ENCODE peak calls at places on chromosome 11, in seven cellular contexts. O, V, I, Z, N, H and D are unnamed samples.

GRCh38 chr11:77705877-77706579 is 68.4 kb upstream of the CLNS1A start:
- DNase-seq in O (no peak), V (no peak), I (no peak), Z (no peak), N (no peak), H (no peak), D (no peak)

GRCh38 chr11:85774256-85775097 is 36.5 kb downstream of the SYTL2 start:
- DNase-seq in O (no peak), V (no peak), I (no peak), Z (peak), N (no peak), H (no peak), D (no peak)

GRCh38 chr11:61148016-61148640 is 13.1 kb downstream of the VPS37C start:
- DNase-seq in O (no peak), V (no peak), I (no peak), Z (no peak), N (no peak), H (no peak), D (no peak)

GRCh38 chr11:128835741-128836410 is 31.2 kb downstream of the KCNJ1 start:
- DNase-seq in O (no peak), V (no peak), I (no peak), Z (peak), N (no peak), H (peak), D (no peak)

GRCh38 chr11:57432714-57433163 is 5.8 kb upstream of the SLC43A3 start:
- DNase-seq in O (no peak), V (no peak), I (peak), Z (peak), N (peak), H (no peak), D (no peak)

GRCh38 chr11:74743640-74744039 is 5.0 kb upstream of the RNF169 start:
- DNase-seq in O (no peak), V (no peak), I (no peak), Z (no peak), N (peak), H (no peak), D (no peak)

GRCh38 chr11:119316017-119316728 is 757 bp downstream of the MCAM start:
- DNase-seq in O (peak), V (peak), I (no peak), Z (no peak), N (no peak), H (peak), D (no peak)

GRCh38 chr11:84899740-84900139 is 727.4 kb downstream of the DLG2 start:
- DNase-seq in O (no peak), V (no peak), I (no peak), Z (no peak), N (no peak), H (no peak), D (no peak)

GRCh38 chr11:130181295-130182272 is 22.0 kb downstream of the ST14 start:
- DNase-seq in O (no peak), V (peak), I (peak), Z (peak), N (no peak), H (peak), D (peak)

GRCh38 chr11:126863294-126863997 is 137.1 kb downstream of the KIRREL3 start:
- DNase-seq in O (no peak), V (no peak), I (no peak), Z (no peak), N (no peak), H (no peak), D (no peak)

GRCh38 chr11:9276571-9276970 is 11.4 kb upstream of the DENND5A start:
- DNase-seq in O (no peak), V (no peak), I (no peak), Z (no peak), N (no peak), H (no peak), D (no peak)
- TF ChIP-seq CTCF in O (no peak), V (no peak), I (no peak), Z (no peak), N (no peak), H (no peak), D (peak)

DNA sequence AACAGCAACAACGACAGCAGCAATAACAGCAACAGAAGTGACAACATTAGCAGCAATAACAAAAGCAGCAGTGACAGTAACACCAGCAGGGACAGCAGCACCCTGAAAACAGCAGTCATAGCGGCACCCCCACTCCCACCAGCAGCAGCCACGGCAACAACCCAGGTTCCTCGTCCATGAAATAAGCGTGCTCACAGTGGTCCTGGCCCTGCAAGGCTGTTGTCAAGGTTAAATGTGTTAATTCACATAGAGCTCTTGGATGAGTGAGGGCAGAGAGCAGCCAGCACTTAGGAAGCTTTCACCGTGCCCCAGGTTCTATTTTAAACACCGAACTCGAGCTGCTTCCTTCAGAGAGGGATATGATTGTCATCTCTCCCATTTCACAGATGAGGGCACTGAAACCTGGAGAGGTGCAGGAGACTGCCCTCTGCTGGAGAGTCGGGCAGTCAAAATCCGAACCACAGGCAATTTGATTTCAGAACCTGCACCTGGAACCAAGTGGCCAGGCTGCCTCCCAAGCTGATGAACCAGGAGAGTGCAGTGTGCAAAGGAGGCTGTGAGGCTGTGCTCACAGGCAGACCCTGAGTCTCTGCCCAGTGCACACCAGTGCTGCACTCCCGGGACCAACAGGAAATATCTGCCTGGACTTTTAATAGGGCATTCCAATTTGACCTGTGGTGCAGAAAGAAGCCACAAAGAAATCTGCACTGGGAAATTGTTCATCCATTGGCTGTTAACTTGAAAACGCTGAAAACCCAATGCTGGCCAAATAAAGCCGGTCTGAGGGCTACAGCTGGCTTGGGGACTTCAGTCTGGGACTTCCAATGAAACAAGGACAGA is 22.9 kb upstream of the FGF3 start:
- DNase-seq in O (no peak), V (peak), I (no peak), Z (no peak), N (no peak), H (no peak), D (peak)
- TF ChIP-seq CTCF in O (no peak), V (peak), I (peak), Z (peak), N (no peak), H (no peak), D (peak)

GRCh38 chr11:23284626-23285025 is 424.4 kb upstream of the CCDC179 start:
- DNase-seq in O (no peak), V (no peak), I (peak), Z (no peak), N (no peak), H (no peak), D (no peak)
- TF ChIP-seq CTCF in O (no peak), V (no peak), I (no peak), Z (no peak), N (no peak), H (no peak), D (no peak)

DNA sequence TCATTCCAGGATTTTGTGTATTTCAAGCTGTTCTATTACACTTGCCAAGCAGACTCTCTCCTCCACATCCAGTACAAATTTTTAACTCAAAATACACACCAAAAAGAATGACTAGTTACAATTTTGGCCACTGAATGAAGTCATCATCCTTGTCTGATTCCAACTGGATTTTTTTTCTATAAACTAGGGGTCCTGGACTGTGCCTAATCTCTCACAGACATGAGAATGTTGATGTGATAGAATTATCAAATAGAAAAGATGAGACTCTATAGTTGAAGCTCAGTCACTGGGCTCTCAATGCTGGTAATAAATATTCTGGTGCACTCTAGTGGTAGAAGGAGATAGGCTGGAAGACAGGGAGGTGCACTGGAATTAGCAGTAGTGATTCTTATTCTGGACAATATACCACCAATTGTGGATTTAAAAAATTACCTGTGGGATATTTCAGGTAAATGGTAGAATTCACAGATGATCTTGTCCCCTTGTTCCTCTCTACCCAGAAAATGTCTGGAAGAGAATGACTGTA is 85.7 kb downstream of the FANCF start:
- DNase-seq in O (no peak), V (peak), I (no peak), Z (peak), N (no peak), H (no peak), D (no peak)
- TF ChIP-seq CTCF in O (peak), V (peak), I (peak), Z (peak), N (no peak), H (peak), D (peak)

GRCh38 chr11:14622241-14622954 is 21.2 kb upstream of the PDE3B start:
- DNase-seq in O (no peak), V (no peak), I (no peak), Z (no peak), N (no peak), H (no peak), D (no peak)
- TF ChIP-seq CTCF in O (no peak), V (no peak), I (no peak), Z (no peak), N (no peak), H (no peak), D (peak)

GRCh38 chr11:45021692-45022130 is 71.0 kb upstream of the TP53I11 start:
- DNase-seq in O (peak), V (no peak), I (peak), Z (peak), N (peak), H (peak), D (no peak)
- TF ChIP-seq CTCF in O (no peak), V (no peak), I (no peak), Z (no peak), N (no peak), H (no peak), D (no peak)

GRCh38 chr11:116733386-116733755 is 39.4 kb downstream of the BUD13 start:
- DNase-seq in O (peak), V (no peak), I (no peak), Z (no peak), N (no peak), H (no peak), D (no peak)

GRCh38 chr11:116738975-116739374 is 33.8 kb downstream of the BUD13 start:
- DNase-seq in O (no peak), V (no peak), I (no peak), Z (no peak), N (no peak), H (no peak), D (no peak)

GRCh38 chr11:116732740-116733385 is 39.9 kb downstream of the BUD13 start:
- DNase-seq in O (peak), V (peak), I (peak), Z (peak), N (peak), H (peak), D (peak)

GRCh38 chr11:116733959-116734517 is 38.7 kb downstream of the BUD13 start:
- DNase-seq in O (peak), V (no peak), I (no peak), Z (no peak), N (no peak), H (no peak), D (no peak)

DNA sequence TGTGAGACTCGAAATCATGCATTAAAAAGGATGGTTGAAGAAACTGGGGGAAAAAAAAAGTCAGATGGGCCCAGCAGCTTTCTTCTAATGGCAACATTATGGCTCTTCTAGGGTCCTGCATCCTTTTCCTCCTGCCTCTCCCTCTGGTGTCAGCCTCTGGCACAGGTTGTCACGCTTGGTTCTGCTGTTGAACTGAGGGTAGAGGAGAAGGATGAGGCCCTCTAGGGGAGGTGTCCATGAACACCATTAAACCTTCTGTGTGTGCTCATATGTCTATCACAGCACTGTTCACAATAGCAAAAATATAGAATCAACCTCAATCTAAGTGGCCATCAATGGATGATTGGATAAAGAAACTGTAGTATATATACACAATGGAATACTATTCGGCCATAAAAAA is 36.0 kb downstream of the BUD13 start:
- DNase-seq in O (no peak), V (peak), I (no peak), Z (no peak), N (no peak), H (no peak), D (no peak)
- TF ChIP-seq CTCF in O (no peak), V (peak), I (no peak), Z (no peak), N (no peak), H (no peak), D (no peak)

GRCh38 chr11:68609761-68610160 is 74.6 kb upstream of the GAL start:
- DNase-seq in O (no peak), V (no peak), I (no peak), Z (no peak), N (no peak), H (no peak), D (no peak)

GRCh38 chr11:68615657-68616056 is 68.7 kb upstream of the GAL start:
- DNase-seq in O (no peak), V (no peak), I (no peak), Z (no peak), N (no peak), H (no peak), D (no peak)

GRCh38 chr11:68610452-68611116 is 73.8 kb upstream of the GAL start:
- DNase-seq in O (no peak), V (no peak), I (no peak), Z (no peak), N (no peak), H (no peak), D (no peak)
- TF ChIP-seq CTCF in O (no peak), V (peak), I (peak), Z (peak), N (no peak), H (no peak), D (peak)

DNA sequence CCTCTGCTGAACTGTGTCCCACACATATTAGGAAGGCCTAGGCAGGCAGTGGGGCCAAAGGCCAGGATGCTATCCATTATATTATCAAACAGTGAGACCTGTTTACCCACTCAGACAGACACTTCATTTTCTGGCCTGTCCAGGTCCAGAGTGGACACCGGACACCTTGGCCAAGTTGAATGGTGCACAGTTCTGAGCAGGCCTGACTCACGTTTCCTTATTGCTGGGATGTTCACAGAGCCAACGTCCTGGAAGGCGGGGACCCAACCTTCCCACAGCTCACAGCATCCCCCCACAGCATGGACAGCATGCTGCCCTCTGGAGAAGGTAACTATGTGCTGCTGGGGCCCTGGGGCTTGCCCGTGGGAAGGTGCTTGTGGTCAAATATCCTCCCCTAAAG is 86.6 kb downstream of the BTBD10 start:
- DNase-seq in O (no peak), V (no peak), I (no peak), Z (no peak), N (no peak), H (no peak), D (no peak)
- TF ChIP-seq CTCF in O (no peak), V (no peak), I (no peak), Z (no peak), N (no peak), H (no peak), D (no peak)